ENCODE peak calls at places on chromosomes 1 and 21, in ten cellular contexts. One of them, this sample, is unnamed.

GRCh38 chr1:115545791-115546733 is 95.7 kb upstream of the VANGL1 start:
- DNase-seq in mucosa of descending colon: no peak
- DNase-seq in lower leg skin: no peak
- DNase-seq in tibial nerve: no peak
- DNase-seq in activated B cell treated with CpG ODN at 0.5 μM for 24 hours: no peak
- DNase-seq in RWPE1: peak; percentile 98
- DNase-seq in HL-60: peak; percentile 7
- DNase-seq in foreskin fibroblast: peak; percentile 89
- DNase-seq in HFF-Myc: peak; percentile 82
- DNase-seq in mesothelial cell of epicardium: peak; percentile 72
- DNase-seq in this sample: no peak

GRCh38 chr1:208100906-208101305 is 143.3 kb downstream of the PLXNA2 start:
- DNase-seq in mucosa of descending colon: no peak
- DNase-seq in lower leg skin: no peak
- DNase-seq in tibial nerve: no peak
- DNase-seq in activated B cell treated with CpG ODN at 0.5 μM for 24 hours: no peak
- DNase-seq in RWPE1: no peak
- DNase-seq in HL-60: no peak
- DNase-seq in foreskin fibroblast: no peak
- DNase-seq in HFF-Myc: no peak
- DNase-seq in mesothelial cell of epicardium: no peak
- DNase-seq in this sample: no peak

GRCh38 chr1:87449348-87449963 is 120.8 kb downstream of the LMO4 start:
- DNase-seq in mucosa of descending colon: peak; percentile 47
- DNase-seq in lower leg skin: no peak
- DNase-seq in tibial nerve: no peak
- DNase-seq in activated B cell treated with CpG ODN at 0.5 μM for 24 hours: peak; percentile 23
- DNase-seq in RWPE1: no peak
- DNase-seq in HL-60: no peak
- DNase-seq in foreskin fibroblast: no peak
- DNase-seq in HFF-Myc: no peak
- DNase-seq in mesothelial cell of epicardium: no peak
- DNase-seq in this sample: no peak

GRCh38 chr1:212285685-212286436 is 651 bp downstream of the PPP2R5A start:
- DNase-seq in mucosa of descending colon: peak; percentile 83
- DNase-seq in lower leg skin: peak; percentile 94
- DNase-seq in tibial nerve: peak; percentile 30
- DNase-seq in activated B cell treated with CpG ODN at 0.5 μM for 24 hours: peak; percentile 72
- DNase-seq in RWPE1: peak; percentile 48
- DNase-seq in HL-60: peak; percentile 64
- DNase-seq in foreskin fibroblast: peak; percentile 41
- DNase-seq in HFF-Myc: no peak
- DNase-seq in mesothelial cell of epicardium: peak; percentile 72
- DNase-seq in this sample: no peak

GRCh38 chr1:26598890-26599289 is 69.3 kb downstream of the RPS6KA1 start:
- DNase-seq in mucosa of descending colon: no peak
- DNase-seq in lower leg skin: no peak
- DNase-seq in tibial nerve: no peak
- DNase-seq in activated B cell treated with CpG ODN at 0.5 μM for 24 hours: no peak
- DNase-seq in RWPE1: no peak
- DNase-seq in HL-60: peak; percentile 75
- DNase-seq in foreskin fibroblast: no peak
- DNase-seq in HFF-Myc: no peak
- DNase-seq in mesothelial cell of epicardium: no peak
- DNase-seq in this sample: no peak

GRCh38 chr1:228144213-228145049 is 4.4 kb downstream of the GUK1 start:
- DNase-seq in mucosa of descending colon: peak; percentile 31
- DNase-seq in lower leg skin: no peak
- DNase-seq in tibial nerve: no peak
- DNase-seq in activated B cell treated with CpG ODN at 0.5 μM for 24 hours: no peak
- DNase-seq in RWPE1: no peak
- DNase-seq in HL-60: no peak
- DNase-seq in foreskin fibroblast: no peak
- DNase-seq in HFF-Myc: no peak
- DNase-seq in mesothelial cell of epicardium: no peak
- DNase-seq in this sample: peak; percentile 98

GRCh38 chr1:241310451-241310850 is 46.6 kb downstream of the RGS7 start:
- DNase-seq in mucosa of descending colon: no peak
- DNase-seq in lower leg skin: no peak
- DNase-seq in tibial nerve: no peak
- DNase-seq in activated B cell treated with CpG ODN at 0.5 μM for 24 hours: no peak
- DNase-seq in RWPE1: peak; percentile 80
- DNase-seq in HL-60: no peak
- DNase-seq in foreskin fibroblast: peak; percentile 57
- DNase-seq in HFF-Myc: no peak
- DNase-seq in mesothelial cell of epicardium: no peak
- DNase-seq in this sample: no peak

GRCh38 chr1:116724765-116725375 is 29.4 kb upstream of the CD2 start:
- DNase-seq in mucosa of descending colon: no peak
- DNase-seq in lower leg skin: no peak
- DNase-seq in tibial nerve: peak; percentile 40
- DNase-seq in activated B cell treated with CpG ODN at 0.5 μM for 24 hours: no peak
- DNase-seq in RWPE1: peak; percentile 38
- DNase-seq in HL-60: peak; percentile 63
- DNase-seq in foreskin fibroblast: peak; percentile 35
- DNase-seq in HFF-Myc: peak; percentile 31
- DNase-seq in mesothelial cell of epicardium: peak; percentile 64
- DNase-seq in this sample: no peak

GRCh38 chr1:59705849-59706599 is 108.7 kb upstream of the HOOK1 start:
- DNase-seq in mucosa of descending colon: no peak
- DNase-seq in lower leg skin: no peak
- DNase-seq in tibial nerve: no peak
- DNase-seq in activated B cell treated with CpG ODN at 0.5 μM for 24 hours: no peak
- DNase-seq in RWPE1: no peak
- DNase-seq in HL-60: no peak
- DNase-seq in foreskin fibroblast: peak; percentile 86
- DNase-seq in HFF-Myc: no peak
- DNase-seq in mesothelial cell of epicardium: no peak
- DNase-seq in this sample: no peak

GRCh38 chr1:1181129-1181937 is 7.7 kb downstream of the TTLL10 start:
- DNase-seq in mucosa of descending colon: peak; percentile 43
- DNase-seq in lower leg skin: no peak
- DNase-seq in tibial nerve: no peak
- DNase-seq in activated B cell treated with CpG ODN at 0.5 μM for 24 hours: peak; percentile 11
- DNase-seq in RWPE1: no peak
- DNase-seq in HL-60: no peak
- DNase-seq in foreskin fibroblast: no peak
- DNase-seq in HFF-Myc: no peak
- DNase-seq in mesothelial cell of epicardium: no peak
- DNase-seq in this sample: no peak

GRCh38 chr1:84774674-84775548 is 84.7 kb upstream of the SSX2IP start:
- DNase-seq in mucosa of descending colon: peak; percentile 43
- DNase-seq in lower leg skin: no peak
- DNase-seq in tibial nerve: no peak
- DNase-seq in activated B cell treated with CpG ODN at 0.5 μM for 24 hours: no peak
- DNase-seq in RWPE1: no peak
- DNase-seq in HL-60: no peak
- DNase-seq in foreskin fibroblast: no peak
- DNase-seq in HFF-Myc: no peak
- DNase-seq in mesothelial cell of epicardium: no peak
- DNase-seq in this sample: no peak

GRCh38 chr1:17521946-17522612 is 17.4 kb upstream of the ARHGEF10L start:
- DNase-seq in mucosa of descending colon: peak; percentile 83
- DNase-seq in lower leg skin: no peak
- DNase-seq in tibial nerve: no peak
- DNase-seq in activated B cell treated with CpG ODN at 0.5 μM for 24 hours: no peak
- DNase-seq in RWPE1: no peak
- DNase-seq in HL-60: no peak
- DNase-seq in foreskin fibroblast: no peak
- DNase-seq in HFF-Myc: no peak
- DNase-seq in mesothelial cell of epicardium: no peak
- DNase-seq in this sample: no peak

GRCh38 chr1:1203561-1204424 is 2.6 kb downstream of the TNFRSF18 start:
- DNase-seq in mucosa of descending colon: peak; percentile 48
- DNase-seq in lower leg skin: no peak
- DNase-seq in tibial nerve: no peak
- DNase-seq in activated B cell treated with CpG ODN at 0.5 μM for 24 hours: peak; percentile 26
- DNase-seq in RWPE1: no peak
- DNase-seq in HL-60: no peak
- DNase-seq in foreskin fibroblast: no peak
- DNase-seq in HFF-Myc: no peak
- DNase-seq in mesothelial cell of epicardium: no peak
- DNase-seq in this sample: no peak

GRCh38 chr1:36108314-36108713 is 16.7 kb downstream of the COL8A2 start:
- DNase-seq in mucosa of descending colon: no peak
- DNase-seq in lower leg skin: no peak
- DNase-seq in tibial nerve: no peak
- DNase-seq in activated B cell treated with CpG ODN at 0.5 μM for 24 hours: no peak
- DNase-seq in RWPE1: no peak
- DNase-seq in HL-60: no peak
- DNase-seq in foreskin fibroblast: peak; percentile 78
- DNase-seq in HFF-Myc: peak; percentile 65
- DNase-seq in mesothelial cell of epicardium: no peak
- DNase-seq in this sample: no peak

GRCh38 chr1:226584164-226584563 is 35.6 kb downstream of the STUM start:
- DNase-seq in mucosa of descending colon: no peak
- DNase-seq in lower leg skin: no peak
- DNase-seq in tibial nerve: no peak
- DNase-seq in activated B cell treated with CpG ODN at 0.5 μM for 24 hours: no peak
- DNase-seq in RWPE1: no peak
- DNase-seq in HL-60: no peak
- DNase-seq in foreskin fibroblast: no peak
- DNase-seq in HFF-Myc: no peak
- DNase-seq in mesothelial cell of epicardium: no peak
- DNase-seq in this sample: no peak

GRCh38 chr1:40133839-40134238 is 27.3 kb upstream of the RLF start:
- DNase-seq in mucosa of descending colon: no peak
- DNase-seq in lower leg skin: no peak
- DNase-seq in tibial nerve: no peak
- DNase-seq in activated B cell treated with CpG ODN at 0.5 μM for 24 hours: no peak
- DNase-seq in RWPE1: peak; percentile 8
- DNase-seq in HL-60: no peak
- DNase-seq in foreskin fibroblast: no peak
- DNase-seq in HFF-Myc: no peak
- DNase-seq in mesothelial cell of epicardium: no peak
- DNase-seq in this sample: no peak

GRCh38 chr1:51344602-51345299 is 14.4 kb upstream of the TTC39A start:
- DNase-seq in mucosa of descending colon: peak; percentile 70
- DNase-seq in lower leg skin: peak; percentile 80
- DNase-seq in tibial nerve: no peak
- DNase-seq in activated B cell treated with CpG ODN at 0.5 μM for 24 hours: no peak
- DNase-seq in RWPE1: peak; percentile 45
- DNase-seq in HL-60: no peak
- DNase-seq in foreskin fibroblast: no peak
- DNase-seq in HFF-Myc: no peak
- DNase-seq in mesothelial cell of epicardium: no peak
- DNase-seq in this sample: no peak

GRCh38 chr1:178684542-178685000 is 40.5 kb upstream of the RALGPS2 start:
- DNase-seq in mucosa of descending colon: no peak
- DNase-seq in lower leg skin: no peak
- DNase-seq in tibial nerve: peak; percentile 22
- DNase-seq in activated B cell treated with CpG ODN at 0.5 μM for 24 hours: no peak
- DNase-seq in RWPE1: peak; percentile 83
- DNase-seq in HL-60: no peak
- DNase-seq in foreskin fibroblast: peak; percentile 81
- DNase-seq in HFF-Myc: peak; percentile 76
- DNase-seq in mesothelial cell of epicardium: no peak
- DNase-seq in this sample: no peak

GRCh38 chr21:39385299-39386145 is 36.6 kb upstream of the HMGN1 start:
- DNase-seq in mucosa of descending colon: peak; percentile 95
- DNase-seq in lower leg skin: peak; percentile 89
- DNase-seq in tibial nerve: no peak
- DNase-seq in activated B cell treated with CpG ODN at 0.5 μM for 24 hours: peak; percentile 35
- DNase-seq in RWPE1: no peak
- DNase-seq in HL-60: no peak
- DNase-seq in foreskin fibroblast: peak; percentile 63
- DNase-seq in HFF-Myc: no peak
- DNase-seq in mesothelial cell of epicardium: no peak
- DNase-seq in this sample: peak; percentile 58

GRCh38 chr1:172647110-172647564 is 11.8 kb upstream of the FASLG start:
- DNase-seq in mucosa of descending colon: no peak
- DNase-seq in lower leg skin: no peak
- DNase-seq in tibial nerve: no peak
- DNase-seq in activated B cell treated with CpG ODN at 0.5 μM for 24 hours: no peak
- DNase-seq in RWPE1: no peak
- DNase-seq in HL-60: no peak
- DNase-seq in foreskin fibroblast: no peak
- DNase-seq in HFF-Myc: no peak
- DNase-seq in mesothelial cell of epicardium: no peak
- DNase-seq in this sample: no peak
- TF ChIP-seq CTCF in mucosa of descending colon: no peak
- TF ChIP-seq CTCF in lower leg skin: no peak
- TF ChIP-seq CTCF in tibial nerve: no peak
- TF ChIP-seq CTCF in activated B cell treated with CpG ODN at 0.5 μM for 24 hours: no peak
- TF ChIP-seq CTCF in RWPE1: no peak
- TF ChIP-seq CTCF in HL-60: no peak
- TF ChIP-seq CTCF in foreskin fibroblast: no peak
- TF ChIP-seq CTCF in HFF-Myc: no peak
- TF ChIP-seq CTCF in mesothelial cell of epicardium: no peak
- TF ChIP-seq CTCF in this sample: no peak

DNA sequence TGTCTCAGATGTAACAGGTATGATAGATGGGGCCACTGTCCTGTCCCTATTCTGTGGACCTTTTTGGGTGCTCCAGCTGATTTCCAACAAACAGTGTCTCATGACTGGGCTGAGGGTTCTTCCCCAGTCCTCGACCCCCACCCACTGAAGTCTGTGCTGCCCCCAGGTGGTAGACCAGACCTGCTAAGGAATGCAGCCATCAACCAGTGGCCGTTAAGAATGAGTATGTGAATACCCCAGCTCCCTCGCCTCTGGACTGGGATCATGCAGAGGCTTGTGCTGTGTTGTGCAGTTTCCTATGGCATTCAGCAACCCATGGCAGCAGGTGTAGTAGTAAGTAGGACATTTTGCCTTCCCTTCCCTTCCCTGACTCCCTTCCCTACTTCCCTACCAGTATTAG is 183.1 kb upstream of the KAZN start:
- DNase-seq in mucosa of descending colon: no peak
- DNase-seq in lower leg skin: no peak
- DNase-seq in tibial nerve: no peak
- DNase-seq in activated B cell treated with CpG ODN at 0.5 μM for 24 hours: no peak
- DNase-seq in RWPE1: no peak
- DNase-seq in HL-60: no peak
- DNase-seq in foreskin fibroblast: no peak
- DNase-seq in HFF-Myc: no peak
- DNase-seq in mesothelial cell of epicardium: no peak
- DNase-seq in this sample: no peak
- TF ChIP-seq CTCF in mucosa of descending colon: no peak
- TF ChIP-seq CTCF in lower leg skin: no peak
- TF ChIP-seq CTCF in tibial nerve: no peak
- TF ChIP-seq CTCF in activated B cell treated with CpG ODN at 0.5 μM for 24 hours: no peak
- TF ChIP-seq CTCF in RWPE1: no peak
- TF ChIP-seq CTCF in HL-60: no peak
- TF ChIP-seq CTCF in foreskin fibroblast: no peak
- TF ChIP-seq CTCF in HFF-Myc: peak; percentile 11
- TF ChIP-seq CTCF in mesothelial cell of epicardium: no peak
- TF ChIP-seq CTCF in this sample: peak; percentile 13

GRCh38 chr1:95916616-95917015 is 682.6 kb downstream of the RWDD3 start:
- DNase-seq in mucosa of descending colon: no peak
- DNase-seq in lower leg skin: no peak
- DNase-seq in tibial nerve: no peak
- DNase-seq in activated B cell treated with CpG ODN at 0.5 μM for 24 hours: no peak
- DNase-seq in RWPE1: no peak
- DNase-seq in HL-60: no peak
- DNase-seq in foreskin fibroblast: peak; percentile 10
- DNase-seq in HFF-Myc: no peak
- DNase-seq in mesothelial cell of epicardium: no peak
- DNase-seq in this sample: no peak
- TF ChIP-seq CTCF in mucosa of descending colon: no peak
- TF ChIP-seq CTCF in lower leg skin: no peak
- TF ChIP-seq CTCF in tibial nerve: no peak
- TF ChIP-seq CTCF in activated B cell treated with CpG ODN at 0.5 μM for 24 hours: no peak
- TF ChIP-seq CTCF in RWPE1: peak; percentile 46
- TF ChIP-seq CTCF in HL-60: no peak
- TF ChIP-seq CTCF in foreskin fibroblast: peak; percentile 28
- TF ChIP-seq CTCF in HFF-Myc: no peak
- TF ChIP-seq CTCF in mesothelial cell of epicardium: no peak
- TF ChIP-seq CTCF in this sample: peak; percentile 10

GRCh38 chr1:11634759-11635158 is 19.5 kb downstream of the FBXO2 start:
- DNase-seq in mucosa of descending colon: no peak
- DNase-seq in lower leg skin: no peak
- DNase-seq in tibial nerve: no peak
- DNase-seq in activated B cell treated with CpG ODN at 0.5 μM for 24 hours: no peak
- DNase-seq in RWPE1: no peak
- DNase-seq in HL-60: no peak
- DNase-seq in foreskin fibroblast: no peak
- DNase-seq in HFF-Myc: no peak
- DNase-seq in mesothelial cell of epicardium: no peak
- DNase-seq in this sample: no peak
- TF ChIP-seq CTCF in mucosa of descending colon: no peak
- TF ChIP-seq CTCF in lower leg skin: no peak
- TF ChIP-seq CTCF in tibial nerve: no peak
- TF ChIP-seq CTCF in activated B cell treated with CpG ODN at 0.5 μM for 24 hours: no peak
- TF ChIP-seq CTCF in RWPE1: no peak
- TF ChIP-seq CTCF in HL-60: no peak
- TF ChIP-seq CTCF in foreskin fibroblast: no peak
- TF ChIP-seq CTCF in HFF-Myc: no peak
- TF ChIP-seq CTCF in mesothelial cell of epicardium: no peak
- TF ChIP-seq CTCF in this sample: no peak

This sample was measured in D721Med.